ENCODE peak calls at places on chromosomes 4 and X, in four cellular contexts. U, M, I and O are unnamed samples.

GRCh38 chr4:102564399-102564921 is 63.3 kb downstream of the NFKB1 start:
- DNase-seq in M (no peak), I (peak), U (no peak), O (no peak)

GRCh38 chr4:90069151-90069550 is 58.0 kb upstream of the CCSER1 start:
- DNase-seq in U (no peak), I (no peak), M (no peak), O (no peak)

GRCh38 chr4:8171941-8172924 is 13.6 kb upstream of the ABLIM2 start:
- DNase-seq in M (no peak), I (peak), U (no peak), O (no peak)

GRCh38 chrX:119573222-119573621 is 1.1 kb upstream of the UBE2A start:
- DNase-seq in U (no peak), I (no peak), M (no peak), O (no peak)

GRCh38 chr4:152500798-152501434 is 35.0 kb downstream of the FBXW7 start:
- DNase-seq in I (peak), M (peak), U (peak), O (peak)

GRCh38 chrX:10387011-10387410 is 230.2 kb downstream of the CLCN4 start:
- DNase-seq in M (no peak), I (no peak), U (no peak), O (no peak)

GRCh38 chr4:96146686-96147085 is 306.8 kb downstream of the PDHA2 start:
- DNase-seq in U (no peak), I (no peak), M (no peak), O (no peak)

GRCh38 chr4:150960818-150961217 is 54.3 kb downstream of the LRBA start:
- DNase-seq in U (peak), I (no peak), M (peak), O (no peak)

GRCh38 chrX:153766098-153766817 is 2.2 kb downstream of the PLXNB3 start:
- DNase-seq in I (no peak), M (no peak), U (peak), O (peak)

GRCh38 chr4:157664726-157665125 is 444.2 kb downstream of the GRIA2 start:
- DNase-seq in I (no peak), U (no peak), M (no peak), O (no peak)

GRCh38 chr4:113979157-113979972 is at the start of gene ARSJ:
- DNase-seq in U (no peak), M (peak), I (no peak), O (no peak)

GRCh38 chr4:82713856-82714255 is 84.7 kb downstream of the SCD5 start:
- DNase-seq in U (no peak), M (no peak), I (no peak), O (no peak)

GRCh38 chr4:150974750-150975149 is 40.3 kb downstream of the LRBA start:
- DNase-seq in U (no peak), I (no peak), M (no peak), O (no peak)

GRCh38 chr4:151553874-151554273 is 144.9 kb downstream of the FHIP1A start:
- DNase-seq in M (no peak), I (no peak), U (no peak), O (no peak)

GRCh38 chrX:83658731-83659130 is 150.6 kb downstream of the POU3F4 start:
- DNase-seq in M (no peak), I (no peak), U (peak), O (no peak)

GRCh38 chrX:154775611-154776349 is 13.1 kb downstream of the DKC1 start:
- DNase-seq in I (no peak), M (no peak), U (no peak), O (no peak)

GRCh38 chr4:155033604-155034003 is 174.8 kb upstream of the NPY2R start:
- DNase-seq in U (peak), M (no peak), I (no peak), O (no peak)

GRCh38 chr4:53917719-53918118 is 146.7 kb downstream of the CHIC2 start:
- DNase-seq in M (no peak), U (no peak), I (no peak), O (no peak)

GRCh38 chrX:37454537-37455285 is 105.5 kb downstream of the PRRG1 start:
- DNase-seq in I (no peak), M (no peak), U (no peak), O (no peak)

GRCh38 chrX:77426811-77427210 is 20.4 kb upstream of the FGF16 start:
- DNase-seq in U (no peak), M (no peak), I (no peak), O (no peak)

DNA sequence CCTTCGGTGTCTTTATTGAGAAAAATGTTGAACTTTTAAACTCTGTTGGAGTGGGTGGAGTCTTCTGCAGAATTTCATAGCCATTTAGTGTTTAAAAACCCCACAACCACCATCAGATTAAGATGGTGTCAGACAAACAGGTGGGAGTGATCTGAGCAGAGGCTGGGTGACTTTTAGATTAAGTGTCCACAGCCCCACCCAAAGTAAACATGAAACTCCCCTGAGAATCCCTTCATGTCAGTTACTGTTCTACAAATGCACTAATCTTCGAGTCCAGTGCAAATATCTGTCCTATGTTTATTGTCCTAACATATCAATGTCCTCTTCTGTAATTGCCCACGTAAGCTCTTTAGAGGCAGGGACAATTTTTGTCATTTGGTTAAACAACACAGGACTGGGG is 175.6 kb upstream of the RBPJ start:
- DNase-seq in U (peak), M (no peak), I (no peak), O (no peak)
- TF ChIP-seq SUZ12 in U (no peak), M (no peak), I (no peak), O (no peak)

DNA sequence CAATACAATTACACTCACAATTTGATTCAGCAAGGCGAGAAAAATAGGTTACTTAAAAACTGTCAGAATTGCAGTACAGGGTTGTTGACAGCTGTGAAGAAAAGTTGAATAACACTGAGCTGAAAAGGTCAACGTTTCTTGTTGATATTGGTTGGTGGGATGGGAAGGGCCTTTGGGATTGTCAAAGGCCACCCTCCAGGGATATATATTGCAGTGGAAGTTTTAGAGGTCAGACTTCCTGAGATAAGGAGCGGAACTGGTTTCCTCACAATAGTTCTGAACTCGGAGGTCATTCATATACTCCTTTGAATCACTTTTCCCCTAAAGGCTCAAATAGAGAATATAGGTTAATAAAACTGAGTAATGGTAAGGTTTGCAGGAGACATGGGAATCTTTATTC is 417.2 kb downstream of the RAPGEF2 start:
- DNase-seq in I (no peak), U (no peak), M (no peak), O (no peak)
- H3K4me3 ChIP-seq in I (no peak), U (no peak), M (no peak), O (no peak)

DNA sequence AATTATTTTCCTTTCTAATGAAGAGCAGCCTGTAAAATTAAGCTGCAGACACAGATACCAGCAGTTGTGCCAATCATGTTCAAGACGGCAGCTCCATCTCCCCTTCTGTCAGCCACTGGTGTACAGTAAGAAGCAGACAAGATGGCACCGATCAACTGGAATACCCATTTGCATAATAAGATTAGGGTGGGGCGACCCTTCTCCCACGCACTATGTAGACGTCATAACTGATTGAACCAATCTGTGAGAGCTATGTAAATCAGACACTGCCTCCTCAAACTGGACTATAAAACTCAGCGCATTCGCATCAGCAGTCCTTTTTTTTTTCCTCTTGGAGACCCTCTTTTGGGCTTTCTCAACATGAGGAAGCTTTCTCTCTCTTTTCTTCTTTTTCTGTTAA is 40.4 kb upstream of the INTS6L start:
- DNase-seq in U (no peak), M (no peak), I (no peak), O (no peak)
- TF ChIP-seq SUZ12 in U (no peak), M (no peak), I (no peak), O (no peak)

GRCh38 chr4:24913099-24913445 is 230 bp upstream of the CCDC149 start:
- DNase-seq in I (no peak), U (no peak), M (no peak), O (no peak)
- H3K4me3 ChIP-seq in I (no peak), U (peak), M (peak), O (peak)

GRCh38 chrX:95760356-95760755 is 924.3 kb upstream of the DIAPH2 start:
- DNase-seq in I (no peak), M (no peak), U (no peak), O (no peak)

GRCh38 chrX:95764972-95765451 is 919.6 kb upstream of the DIAPH2 start:
- DNase-seq in U (peak), M (no peak), I (no peak), O (peak)

DNA sequence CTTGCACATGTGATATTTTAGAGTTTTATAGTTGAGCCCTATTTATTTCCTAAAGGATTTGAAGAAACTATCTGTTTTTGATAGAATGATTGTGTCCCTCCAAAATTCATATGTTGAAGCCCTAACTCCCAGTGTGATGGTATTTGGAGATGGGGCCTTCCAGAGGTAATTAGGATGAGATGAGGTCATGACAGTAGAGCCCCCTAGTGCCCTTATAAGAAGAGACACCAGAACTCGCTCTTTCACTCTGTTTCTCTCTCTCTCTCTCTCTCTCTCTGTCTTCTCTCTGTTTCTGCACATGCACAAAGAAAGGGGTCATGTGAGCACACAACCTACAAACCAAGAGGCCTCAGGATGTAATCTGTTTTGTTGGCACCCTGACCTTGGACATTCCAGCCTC is 921.9 kb upstream of the DIAPH2 start:
- DNase-seq in M (no peak), I (no peak), U (no peak), O (peak)
- TF ChIP-seq SUZ12 in M (no peak), I (no peak), U (no peak), O (no peak)

GRCh38 chrX:68079961-68080360 is 353.3 kb downstream of the OPHN1 start:
- DNase-seq in M (no peak), U (no peak), I (no peak), O (no peak)
- H3K4me3 ChIP-seq in M (no peak), U (no peak), I (no peak), O (no peak)